ENCODE peak calls at places on chromosomes 4 and X, in eight cellular contexts. V is NCI-H1105, R is left lung, K is GM20000, C is choroid plexus epithelial cell, G is cardiac muscle cell, B is NCI-H510A, O is lower leg skin. F is an unnamed sample.
A peak's percentile ranks its signal among the peaks of the same experiment; 100 is the strongest.

GRCh38 chrX:55754861-55755294 is 37.3 kb downstream of the RRAGB start:
- DNase-seq in O (no peak), V (no peak), B (no peak), G (no peak), K (peak; percentile 53), C (no peak), R (no peak), F (no peak)

GRCh38 chr4:23213198-23213597 is 520.5 kb downstream of the GBA3 start:
- DNase-seq in O (no peak), B (no peak), G (no peak), C (no peak), V (no peak), K (no peak), R (no peak), F (no peak)

GRCh38 chr4:42339935-42340406 is 57.3 kb upstream of the SHISA3 start:
- DNase-seq in R (no peak), V (no peak), K (no peak), G (peak; percentile 92), C (peak; percentile 37), B (no peak), O (no peak), F (no peak)

GRCh38 chr4:87240341-87240740 is 19.9 kb upstream of the KLHL8 start:
- DNase-seq in V (no peak), C (no peak), O (no peak), G (no peak), K (no peak), R (no peak), B (peak; percentile 4), F (no peak)

GRCh38 chrX:65587616-65588526 is 53.3 kb upstream of the LAS1L start:
- DNase-seq in C (peak; percentile 58), B (no peak), G (peak; percentile 86), R (peak; percentile 70), K (no peak), V (peak; percentile 7), O (peak; percentile 96), F (no peak)

GRCh38 chr4:108828620-108829019 is 65.8 kb upstream of the ETNPPL start:
- DNase-seq in G (no peak), V (no peak), K (no peak), B (no peak), C (no peak), O (no peak), R (no peak), F (no peak)

GRCh38 chrX:118726887-118727685 is at the start of gene IL13RA1:
- DNase-seq in V (peak; percentile 86), G (peak; percentile 90), K (peak; percentile 63), C (peak; percentile 90), R (peak; percentile 80), B (peak; percentile 87), O (peak; percentile 93), F (peak; percentile 67)

GRCh38 chr4:10015140-10015753 is 6.0 kb downstream of the SLC2A9 start:
- DNase-seq in B (peak; percentile 1), C (peak; percentile 79), R (no peak), V (peak; percentile 35), G (peak; percentile 72), K (peak; percentile 41), O (no peak), F (peak; percentile 23)

GRCh38 chr4:141220655-141221605 is at the start of gene ZNF330:
- DNase-seq in B (peak; percentile 27), G (peak; percentile 95), R (peak; percentile 91), V (peak; percentile 10), K (peak; percentile 93), O (peak; percentile 98), C (peak; percentile 94), F (peak; percentile 32)

F was measured in NCI-H2107.